ENCODE peak calls at places on chromosome 21, in four cellular contexts. One of them, this sample, is unnamed. For H3K27me3, the result is how much of the 10 kb centered on the place peaks cover.

GRCh38 chr21:42855937-42856335 is 23.4 kb downstream of the WDR4 start:
- DNase-seq in heart left ventricle: no peak
- DNase-seq in SK-N-SH: no peak
- DNase-seq in GM12878: no peak
- DNase-seq in this sample: no peak

GRCh38 chr21:39114871-39115658 is 68.2 kb downstream of the PSMG1 start:
- DNase-seq in heart left ventricle: no peak
- DNase-seq in SK-N-SH: no peak
- DNase-seq in GM12878: no peak
- DNase-seq in this sample: no peak

GRCh38 chr21:22200378-22201092 is 1202.3 kb downstream of the NCAM2 start:
- DNase-seq in heart left ventricle: no peak
- DNase-seq in SK-N-SH: no peak
- DNase-seq in GM12878: no peak
- DNase-seq in this sample: no peak

GRCh38 chr21:42892582-42892930 is 553 bp upstream of the NDUFV3 start:
- DNase-seq in heart left ventricle: no peak
- DNase-seq in SK-N-SH: no peak
- DNase-seq in GM12878: no peak
- DNase-seq in this sample: no peak

GRCh38 chr21:27021046-27021445 is 54.2 kb upstream of the ADAMTS5 start:
- DNase-seq in heart left ventricle: no peak
- DNase-seq in SK-N-SH: no peak
- DNase-seq in GM12878: no peak
- DNase-seq in this sample: no peak

GRCh38 chr21:36477001-36477400 is 2.9 kb downstream of the CLDN14 start:
- DNase-seq in heart left ventricle: no peak
- DNase-seq in SK-N-SH: no peak
- DNase-seq in GM12878: no peak
- DNase-seq in this sample: no peak

GRCh38 chr21:36021251-36021837 is 39.0 kb downstream of the SETD4 start:
- DNase-seq in heart left ventricle: no peak
- DNase-seq in SK-N-SH: no peak
- DNase-seq in GM12878: peak
- DNase-seq in this sample: no peak

GRCh38 chr21:14959343-14959742 is 105.5 kb downstream of the NRIP1 start:
- DNase-seq in heart left ventricle: no peak
- DNase-seq in SK-N-SH: no peak
- DNase-seq in GM12878: no peak
- DNase-seq in this sample: no peak

GRCh38 chr21:45926281-45926680 is 55.3 kb upstream of the COL6A1 start:
- DNase-seq in heart left ventricle: no peak
- DNase-seq in SK-N-SH: no peak
- DNase-seq in GM12878: no peak
- DNase-seq in this sample: no peak

GRCh38 chr21:46322351-46323226 is 1.1 kb downstream of the C21orf58 start:
- DNase-seq in heart left ventricle: no peak
- DNase-seq in SK-N-SH: no peak
- DNase-seq in GM12878: no peak
- DNase-seq in this sample: no peak

GRCh38 chr21:42561742-42562141 is 48.1 kb downstream of the SLC37A1 start:
- DNase-seq in heart left ventricle: no peak
- DNase-seq in SK-N-SH: no peak
- DNase-seq in GM12878: peak
- DNase-seq in this sample: no peak

GRCh38 chr21:14736162-14736561 is 190.0 kb upstream of the SAMSN1 start:
- DNase-seq in heart left ventricle: no peak
- DNase-seq in SK-N-SH: no peak
- DNase-seq in GM12878: peak
- DNase-seq in this sample: no peak

GRCh38 chr21:17454315-17455027 is 58.4 kb upstream of the CXADR start:
- DNase-seq in heart left ventricle: no peak
- DNase-seq in SK-N-SH: peak
- DNase-seq in GM12878: no peak
- DNase-seq in this sample: peak

GRCh38 chr21:25956993-25957714 is 213.4 kb downstream of the APP start:
- DNase-seq in heart left ventricle: no peak
- DNase-seq in SK-N-SH: no peak
- DNase-seq in GM12878: no peak
- DNase-seq in this sample: no peak

GRCh38 chr21:29436143-29436542 is 137.4 kb downstream of the BACH1 start:
- DNase-seq in heart left ventricle: peak
- DNase-seq in SK-N-SH: no peak
- DNase-seq in GM12878: no peak
- DNase-seq in this sample: peak

GRCh38 chr21:38794978-38795377 is 10.8 kb upstream of the ETS2 start:
- DNase-seq in heart left ventricle: no peak
- DNase-seq in SK-N-SH: no peak
- DNase-seq in GM12878: no peak
- DNase-seq in this sample: no peak

GRCh38 chr21:43328171-43328570 is 98.8 kb downstream of the SIK1 start:
- DNase-seq in heart left ventricle: no peak
- DNase-seq in SK-N-SH: no peak
- DNase-seq in GM12878: no peak
- DNase-seq in this sample: no peak

GRCh38 chr21:33308586-33309490 is 15.9 kb upstream of the IFNAR1 start:
- DNase-seq in heart left ventricle: no peak
- DNase-seq in SK-N-SH: peak
- DNase-seq in GM12878: peak
- DNase-seq in this sample: no peak

GRCh38 chr21:45973475-45974072 is 8.0 kb upstream of the COL6A1 start:
- DNase-seq in heart left ventricle: peak
- DNase-seq in SK-N-SH: peak
- DNase-seq in GM12878: no peak
- DNase-seq in this sample: peak

GRCh38 chr21:33412832-33413519 is 9.8 kb downstream of the IFNGR2 start:
- DNase-seq in heart left ventricle: no peak
- DNase-seq in SK-N-SH: no peak
- DNase-seq in GM12878: no peak
- DNase-seq in this sample: no peak

GRCh38 chr21:26849428-26850115 is 4.4 kb upstream of the ADAMTS1 start:
- DNase-seq in heart left ventricle: no peak
- DNase-seq in SK-N-SH: peak
- DNase-seq in GM12878: no peak
- DNase-seq in this sample: no peak

GRCh38 chr21:36504067-36505058 is 24.4 kb upstream of the CLDN14 start:
- DNase-seq in heart left ventricle: no peak
- DNase-seq in SK-N-SH: peak
- DNase-seq in GM12878: no peak
- DNase-seq in this sample: no peak

GRCh38 chr21:43306911-43307676 is 119.8 kb downstream of the SIK1 start:
- DNase-seq in heart left ventricle: peak
- DNase-seq in SK-N-SH: peak
- DNase-seq in GM12878: peak
- DNase-seq in this sample: no peak

GRCh38 chr21:45889961-45890360 is 91.6 kb upstream of the COL6A1 start:
- DNase-seq in heart left ventricle: no peak
- DNase-seq in SK-N-SH: no peak
- DNase-seq in GM12878: no peak
- DNase-seq in this sample: no peak

GRCh38 chr21:29114765-29115164 is 15.7 kb upstream of the MAP3K7CL start:
- DNase-seq in heart left ventricle: no peak
- DNase-seq in SK-N-SH: no peak
- DNase-seq in GM12878: no peak
- DNase-seq in this sample: no peak

GRCh38 chr21:18382141-18382540 is 21.4 kb downstream of the TMPRSS15 start:
- DNase-seq in heart left ventricle: no peak
- DNase-seq in SK-N-SH: no peak
- DNase-seq in GM12878: no peak
- DNase-seq in this sample: no peak

GRCh38 chr21:19609611-19610010 is 1206.0 kb upstream of the TMPRSS15 start:
- DNase-seq in heart left ventricle: no peak
- DNase-seq in SK-N-SH: no peak
- DNase-seq in GM12878: no peak
- DNase-seq in this sample: no peak

GRCh38 chr21:45998871-45999580 is 17.5 kb downstream of the COL6A1 start:
- DNase-seq in heart left ventricle: peak
- DNase-seq in SK-N-SH: no peak
- DNase-seq in GM12878: no peak
- DNase-seq in this sample: no peak

GRCh38 chr21:36851121-36851520 is 115.3 kb downstream of the HLCS start:
- DNase-seq in heart left ventricle: no peak
- DNase-seq in SK-N-SH: no peak
- DNase-seq in GM12878: no peak
- DNase-seq in this sample: no peak

GRCh38 chr21:30153697-30154340 is 12.8 kb downstream of the CLDN17 start:
- DNase-seq in heart left ventricle: no peak
- DNase-seq in SK-N-SH: no peak
- DNase-seq in GM12878: no peak
- DNase-seq in this sample: no peak

GRCh38 chr21:37009740-37010341 is 3.3 kb downstream of the RIPPLY3 start:
- DNase-seq in heart left ventricle: peak
- DNase-seq in SK-N-SH: peak
- DNase-seq in GM12878: peak
- DNase-seq in this sample: peak

GRCh38 chr21:41507521-41508414 is at the start of gene TMPRSS2:
- DNase-seq in heart left ventricle: no peak
- DNase-seq in SK-N-SH: no peak
- DNase-seq in GM12878: no peak
- DNase-seq in this sample: no peak

GRCh38 chr21:41508415-41509205 is 652 bp upstream of the TMPRSS2 start:
- DNase-seq in heart left ventricle: no peak
- DNase-seq in SK-N-SH: no peak
- DNase-seq in GM12878: no peak
- DNase-seq in this sample: no peak

GRCh38 chr21:41510500-41510899 is 2.5 kb upstream of the TMPRSS2 start:
- DNase-seq in heart left ventricle: no peak
- DNase-seq in SK-N-SH: no peak
- DNase-seq in GM12878: no peak
- DNase-seq in this sample: no peak

GRCh38 chr21:41509733-41510132 is 1.8 kb upstream of the TMPRSS2 start:
- DNase-seq in heart left ventricle: no peak
- DNase-seq in SK-N-SH: no peak
- DNase-seq in GM12878: no peak
- DNase-seq in this sample: no peak

DNA sequence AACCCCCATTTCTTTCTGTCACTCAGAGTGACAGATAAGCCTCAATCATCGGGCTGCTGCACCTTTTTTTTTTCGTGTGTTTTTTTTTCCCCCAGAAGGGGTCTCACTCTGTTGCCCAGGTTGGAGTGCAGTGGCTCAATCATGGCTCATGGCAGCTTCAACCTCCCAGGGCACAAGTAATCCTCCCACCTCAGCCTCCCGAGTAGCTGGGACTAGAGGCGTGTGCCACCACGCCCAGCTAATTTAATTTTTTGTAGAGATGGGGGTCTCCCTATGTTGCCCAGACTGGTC is 1.2 kb upstream of the TMPRSS2 start:
- DNase-seq in heart left ventricle: no peak
- DNase-seq in SK-N-SH: no peak
- DNase-seq in GM12878: no peak
- DNase-seq in this sample: no peak
- TF ChIP-seq CTCF in heart left ventricle: no peak
- TF ChIP-seq CTCF in SK-N-SH: no peak
- TF ChIP-seq CTCF in GM12878: no peak
- TF ChIP-seq CTCF in this sample: no peak

GRCh38 chr21:16305686-16306085 is 575.9 kb downstream of the USP25 start:
- DNase-seq in heart left ventricle: no peak
- DNase-seq in SK-N-SH: no peak
- DNase-seq in GM12878: no peak
- DNase-seq in this sample: no peak
- H3K27ac ChIP-seq in heart left ventricle: peak
- H3K27ac ChIP-seq in SK-N-SH: no peak
- H3K27ac ChIP-seq in GM12878: no peak
- H3K27ac ChIP-seq in this sample: no peak

GRCh38 chr21:31880816-31881215 is 8.0 kb downstream of the HUNK start:
- DNase-seq in heart left ventricle: no peak
- DNase-seq in SK-N-SH: no peak
- DNase-seq in GM12878: no peak
- DNase-seq in this sample: no peak
- H3K27me3 ChIP-seq in heart left ventricle: under half
- H3K27me3 ChIP-seq in SK-N-SH: under half
- H3K27me3 ChIP-seq in GM12878: under half
- H3K27me3 ChIP-seq in this sample: under half

DNA sequence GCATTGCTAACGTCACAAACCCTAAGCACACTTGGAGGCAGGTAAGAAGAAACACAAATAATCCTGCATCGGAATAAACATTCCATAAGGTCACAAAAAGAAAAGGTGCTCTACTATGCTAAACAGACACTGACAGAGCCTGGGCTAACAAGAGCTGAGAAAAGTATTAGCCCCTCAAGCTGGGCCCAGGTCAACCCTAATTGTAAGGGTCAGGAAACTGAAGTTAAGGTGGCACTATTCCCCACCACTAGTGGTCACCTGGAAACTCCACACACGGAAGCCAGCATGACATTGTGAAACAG is 1.3 kb downstream of the PTTG1IP start:
- DNase-seq in heart left ventricle: no peak
- DNase-seq in SK-N-SH: no peak
- DNase-seq in GM12878: no peak
- DNase-seq in this sample: no peak
- TF ChIP-seq CTCF in heart left ventricle: no peak
- TF ChIP-seq CTCF in SK-N-SH: no peak
- TF ChIP-seq CTCF in GM12878: no peak
- TF ChIP-seq CTCF in this sample: no peak

DNA sequence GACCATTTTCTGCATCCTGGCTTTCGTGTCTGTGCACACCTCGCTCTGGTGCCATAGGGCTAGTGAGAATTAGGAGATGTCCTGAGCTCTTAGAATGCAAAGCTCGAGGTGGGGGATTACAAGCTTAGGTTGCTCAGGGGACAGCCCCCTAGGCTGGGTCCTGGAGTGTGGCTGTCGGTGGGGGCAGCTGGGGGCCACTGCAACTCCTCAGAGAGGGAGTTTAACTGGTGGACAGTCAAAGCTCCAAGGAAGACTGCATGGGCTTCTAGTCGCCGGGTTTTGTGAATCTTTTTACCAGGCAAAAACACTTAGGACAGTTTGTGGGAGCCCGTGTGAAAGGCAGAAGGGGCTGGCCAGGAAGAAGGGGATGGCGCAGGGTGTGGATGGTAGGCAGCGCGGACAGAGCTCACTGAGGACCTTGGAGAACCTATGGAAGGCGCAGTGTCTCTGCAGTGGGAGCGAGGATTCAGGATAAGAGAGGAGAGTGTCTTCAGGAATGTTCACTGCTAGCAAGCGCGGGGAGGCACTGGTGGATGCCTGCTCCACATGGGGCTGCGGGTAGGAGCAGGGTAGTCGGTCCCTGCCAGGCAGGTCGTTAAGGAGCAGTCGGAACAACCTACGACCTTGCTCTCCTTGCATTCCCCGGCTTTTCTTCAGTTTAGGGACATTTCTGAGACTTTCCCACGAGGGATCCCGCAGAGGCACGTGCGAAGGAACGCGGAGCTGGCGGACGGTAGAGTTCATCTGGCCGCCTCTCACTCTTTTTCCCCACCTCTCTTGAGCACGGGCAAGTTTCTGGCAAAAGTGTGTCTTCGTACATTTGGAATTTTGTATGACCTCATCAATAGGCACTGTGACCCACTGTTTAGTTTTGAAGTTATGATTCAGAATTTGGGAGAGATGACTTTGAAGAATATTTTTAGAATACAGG is 12.9 kb upstream of the KCNE1 start:
- DNase-seq in heart left ventricle: no peak
- DNase-seq in SK-N-SH: no peak
- DNase-seq in GM12878: no peak
- DNase-seq in this sample: no peak
- H3K27ac ChIP-seq in heart left ventricle: peak
- H3K27ac ChIP-seq in SK-N-SH: peak
- H3K27ac ChIP-seq in GM12878: no peak
- H3K27ac ChIP-seq in this sample: no peak

GRCh38 chr21:44494418-44494817 is 39.1 kb downstream of the LRRC3 start:
- DNase-seq in heart left ventricle: no peak
- DNase-seq in SK-N-SH: no peak
- DNase-seq in GM12878: no peak
- DNase-seq in this sample: no peak
- H3K27me3 ChIP-seq in heart left ventricle: under half
- H3K27me3 ChIP-seq in SK-N-SH: under half
- H3K27me3 ChIP-seq in GM12878: under half
- H3K27me3 ChIP-seq in this sample: under half

This sample was measured in CD4-positive, alpha-beta T cell.